ENCODE peak calls at places on chromosomes 13 and 19, in six cellular contexts. R is HCT116, V is K562, J is H1, T is GM12878, D is HepG2. G is an unnamed sample.

GRCh38 chr13:94620286-94620896 is 18.7 kb downstream of the GPR180 start:
- DNase-seq in R (peak; percentile 15), V (peak; percentile 30), J (no peak), T (no peak), D (peak; percentile 39), G (peak; percentile 41)

GRCh38 chr13:106433066-106433465 is 102.4 kb downstream of the EFNB2 start:
- DNase-seq in R (no peak), V (no peak), J (no peak), T (no peak), D (no peak), G (no peak)

GRCh38 chr19:5042556-5042955 is 73.6 kb downstream of the KDM4B start:
- DNase-seq in R (no peak), V (no peak), J (no peak), T (no peak), D (no peak), G (no peak)

GRCh38 chr19:17647071-17648020 is 40.8 kb downstream of the UNC13A start:
- DNase-seq in R (no peak), V (peak; percentile 88), J (no peak), T (no peak), D (no peak), G (no peak)

GRCh38 chr13:108917581-108917980 is 288.2 kb downstream of the MYO16 start:
- DNase-seq in R (no peak), V (no peak), J (no peak), T (no peak), D (no peak), G (peak; percentile 37)

GRCh38 chr19:35731353-35731752 is 10.9 kb downstream of the IGFLR1 start:
- DNase-seq in R (no peak), V (no peak), J (no peak), T (no peak), D (no peak), G (no peak)

GRCh38 chr19:18090545-18091216 is 3.9 kb upstream of the IL12RB1 start:
- DNase-seq in R (no peak), V (peak; percentile 46), J (no peak), T (no peak), D (no peak), G (peak; percentile 28)

GRCh38 chr19:639251-640155 is at the start of gene FGF22:
- DNase-seq in R (peak; percentile 68), V (peak; percentile 99), J (no peak), T (no peak), D (peak; percentile 44), G (peak; percentile 74)

GRCh38 chr19:11849264-11849615 is 714 bp downstream of the ZNF439 start:
- DNase-seq in R (no peak), V (no peak), J (no peak), T (no peak), D (no peak), G (no peak)

DNA sequence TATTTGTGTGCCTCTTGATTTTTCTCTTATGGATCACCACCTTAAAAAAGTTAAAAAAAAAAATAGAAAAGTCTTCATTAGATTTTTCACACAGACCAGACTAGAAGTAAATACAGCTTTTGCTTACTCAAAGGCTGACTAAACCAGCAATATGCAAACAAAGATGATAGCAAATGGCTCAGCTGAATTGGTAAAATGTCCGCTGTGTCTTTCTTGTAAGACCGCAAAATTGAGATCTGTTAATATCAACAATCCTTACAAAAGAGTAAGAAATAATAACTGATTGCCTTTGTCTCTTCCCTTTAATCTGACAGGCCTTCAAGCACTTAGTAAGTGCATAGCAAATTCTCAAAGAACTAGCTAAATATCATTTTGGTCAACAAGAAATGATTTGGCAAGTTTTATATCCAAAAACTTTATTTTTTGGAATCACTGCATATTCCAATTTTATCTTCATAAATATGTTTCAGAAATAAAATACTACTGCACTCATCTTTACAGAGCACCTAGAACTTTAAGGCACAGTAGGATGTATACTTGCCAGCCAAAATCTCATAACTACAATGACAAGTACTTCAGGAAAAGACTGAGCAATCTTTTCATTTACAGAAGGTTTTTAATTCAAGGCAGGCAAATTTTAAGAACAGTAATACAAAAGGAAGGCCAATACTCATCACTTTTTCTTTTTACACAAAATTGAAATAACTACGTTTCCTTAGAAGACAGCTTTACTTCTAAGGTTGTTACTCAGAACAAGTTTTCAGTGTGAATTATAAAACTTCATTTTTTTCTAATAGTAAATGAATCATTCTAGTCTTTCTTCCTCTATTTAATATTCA is 1.2 kb downstream of the ELF1 start:
- DNase-seq in R (no peak), V (no peak), J (no peak), T (no peak), D (peak; percentile 58), G (peak; percentile 19)
- H3K4me3 ChIP-seq in R (peak overlapping the region; percentile 63), V (peak overlapping the region; percentile 53), J (no peak overlapping the region), T (peak overlapping the region; percentile 90), D (peak overlapping the region; percentile 51), G (no peak overlapping the region)

GRCh38 chr19:30854661-30855060 is 482.5 kb downstream of the ZNF536 start:
- DNase-seq in R (no peak), V (no peak), J (no peak), T (no peak), D (no peak), G (no peak)

GRCh38 chr19:30855475-30855874 is 483.3 kb downstream of the ZNF536 start:
- DNase-seq in R (no peak), V (no peak), J (no peak), T (no peak), D (no peak), G (no peak)

GRCh38 chr19:30852168-30852567 is 480.0 kb downstream of the ZNF536 start:
- DNase-seq in R (no peak), V (no peak), J (no peak), T (no peak), D (no peak), G (no peak)

GRCh38 chr19:30853036-30853435 is 480.9 kb downstream of the ZNF536 start:
- DNase-seq in R (no peak), V (no peak), J (no peak), T (no peak), D (no peak), G (no peak)

GRCh38 chr19:30854207-30854606 is 482.0 kb downstream of the ZNF536 start:
- DNase-seq in R (no peak), V (no peak), J (no peak), T (no peak), D (no peak), G (no peak)
- TF ChIP-seq CEBPB in R (no peak), V (no peak), J (no peak), T (no peak), D (no peak), G (no peak)

GRCh38 chr13:110301083-110301482 is 5.9 kb downstream of the COL4A1 start:
- DNase-seq in R (no peak), V (no peak), J (no peak), T (no peak), D (no peak), G (no peak)

GRCh38 chr13:110302154-110302553 is 4.8 kb downstream of the COL4A1 start:
- DNase-seq in R (no peak), V (no peak), J (no peak), T (no peak), D (no peak), G (no peak)

GRCh38 chr13:110300090-110300815 is 6.7 kb downstream of the COL4A1 start:
- DNase-seq in R (no peak), V (no peak), J (no peak), T (no peak), D (no peak), G (peak; percentile 69)

GRCh38 chr13:110302986-110303385 is 4.0 kb downstream of the COL4A1 start:
- DNase-seq in R (no peak), V (no peak), J (no peak), T (no peak), D (no peak), G (no peak)

GRCh38 chr13:110301606-110302131 is 5.3 kb downstream of the COL4A1 start:
- DNase-seq in R (no peak), V (no peak), J (no peak), T (no peak), D (no peak), G (peak; percentile 90)
- H3K9ac ChIP-seq in R (no peak overlapping the region), V (no peak overlapping the region), J (no peak overlapping the region), T (no peak overlapping the region), D (no peak overlapping the region), G (peak overlapping the region; percentile 10)

GRCh38 chr13:66660013-66660804 is 569.9 kb downstream of the PCDH9 start:
- DNase-seq in R (no peak), V (no peak), J (no peak), T (no peak), D (no peak), G (peak; percentile 75)
- H3K4me3 ChIP-seq in R (peak overlapping the region; percentile 44), V (no peak overlapping the region), J (no peak overlapping the region), T (no peak overlapping the region), D (no peak overlapping the region), G (no peak overlapping the region)

GRCh38 chr13:50292082-50292481 is 276.8 kb downstream of the KCNRG start:
- DNase-seq in R (no peak), V (no peak), J (no peak), T (no peak), D (no peak), G (no peak)

GRCh38 chr13:50290186-50290585 is 274.9 kb downstream of the KCNRG start:
- DNase-seq in R (no peak), V (no peak), J (no peak), T (no peak), D (no peak), G (no peak)

GRCh38 chr13:50286376-50286775 is 271.1 kb downstream of the KCNRG start:
- DNase-seq in R (no peak), V (no peak), J (no peak), T (no peak), D (no peak), G (no peak)

GRCh38 chr13:50291611-50292010 is 276.4 kb downstream of the KCNRG start:
- DNase-seq in R (no peak), V (no peak), J (no peak), T (no peak), D (no peak), G (no peak)
- TF ChIP-seq CEBPB in R (no peak), V (no peak), J (no peak), T (no peak), D (no peak), G (no peak)

GRCh38 chr13:29624997-29625396 is 29.5 kb upstream of the SLC7A1 start:
- DNase-seq in R (no peak), V (no peak), J (no peak), T (no peak), D (no peak), G (no peak)

GRCh38 chr13:29619995-29620394 is 24.5 kb upstream of the SLC7A1 start:
- DNase-seq in R (no peak), V (no peak), J (no peak), T (no peak), D (no peak), G (peak; percentile 50)

GRCh38 chr13:29621401-29621800 is 25.9 kb upstream of the SLC7A1 start:
- DNase-seq in R (no peak), V (no peak), J (no peak), T (no peak), D (no peak), G (peak; percentile 68)

GRCh38 chr13:29621841-29622240 is 26.4 kb upstream of the SLC7A1 start:
- DNase-seq in R (no peak), V (no peak), J (no peak), T (no peak), D (no peak), G (peak; percentile 33)
- H3K9ac ChIP-seq in R (no peak overlapping the region), V (no peak overlapping the region), J (no peak overlapping the region), T (no peak overlapping the region), D (no peak overlapping the region), G (no peak overlapping the region)

G was measured in IMR-90.